ENCODE peak calls at places on chromosomes 11 and 22, in four cellular contexts. Y is PC-3, R is ACHN, S is cardiac fibroblast. M is an unnamed sample.

GRCh38 chr22:26466196-26466595 is 17.4 kb downstream of the HPS4 start:
- DNase-seq in Y (no peak), R (no peak), S (no peak), M (no peak)

GRCh38 chr11:113806403-113806802 is 26.8 kb downstream of the CLDN25 start:
- DNase-seq in Y (peak), R (peak), S (peak), M (peak)

GRCh38 chr11:19816817-19817216 is 104.2 kb downstream of the NAV2 start:
- DNase-seq in Y (no peak), R (no peak), S (no peak), M (no peak)

GRCh38 chr11:123186291-123186690 is 8.8 kb downstream of the CLMP start:
- DNase-seq in Y (peak), R (peak), S (no peak), M (no peak)

GRCh38 chr11:33620423-33621120 is 80.1 kb downstream of the C11orf91 start:
- DNase-seq in Y (peak), R (no peak), S (peak), M (no peak)

GRCh38 chr22:42078469-42079318 is 806 bp upstream of the SMDT1 start:
- DNase-seq in Y (no peak), R (no peak), S (peak), M (no peak)

GRCh38 chr11:35242412-35242811 is 103.4 kb downstream of the CD44 start:
- DNase-seq in Y (no peak), R (no peak), S (no peak), M (no peak)

GRCh38 chr11:9842923-9843322 is 179.0 kb downstream of the SWAP70 start:
- DNase-seq in Y (no peak), R (no peak), S (no peak), M (no peak)

GRCh38 chr11:2889399-2890273 is 4.1 kb upstream of the CDKN1C start:
- DNase-seq in Y (no peak), R (no peak), S (no peak), M (no peak)

GRCh38 chr11:57458060-57458409 is 2.3 kb upstream of the RTN4RL2 start:
- DNase-seq in Y (peak), R (no peak), S (no peak), M (peak)

GRCh38 chr11:61967177-61967923 is at the start of gene FTH1:
- DNase-seq in Y (peak), R (peak), S (peak), M (peak)

GRCh38 chr11:14446701-14447169 is 52.9 kb downstream of the COPB1 start:
- DNase-seq in Y (peak), R (peak), S (no peak), M (no peak)

GRCh38 chr11:74169736-74170458 is 905 bp downstream of the C2CD3 start:
- DNase-seq in Y (no peak), R (no peak), S (no peak), M (no peak)

GRCh38 chr11:73389902-73390301 is 13.7 kb downstream of the RELT start:
- DNase-seq in Y (no peak), R (no peak), S (no peak), M (no peak)

M was measured in NCI-H748 treated with DMSO at 0.1 percent for 48 hours.